ENCODE peak calls at places on chromosomes 6 and 20, in five cellular contexts. One of them, this sample, is unnamed.

GRCh38 chr6:22295145-22295544 is 1.7 kb downstream of the PRL start:
- DNase-seq in stimulated activated CD4-positive, alpha-beta T cell treated with anti-CD3 and anti-CD28 coated beads, Interleukin-4, amount 100 ng/mL, for 24 hours: no peak
- DNase-seq in MG63: no peak
- DNase-seq in sciatic nerve: no peak
- DNase-seq in activated CD4-positive, alpha-beta T cell treated with anti-CD3 and anti-CD28 coated beads for 24 hours: no peak
- DNase-seq in this sample: no peak

GRCh38 chr6:1379810-1380198 is 9.6 kb upstream of the FOXF2 start:
- DNase-seq in stimulated activated CD4-positive, alpha-beta T cell treated with anti-CD3 and anti-CD28 coated beads, Interleukin-4, amount 100 ng/mL, for 24 hours: no peak
- DNase-seq in sciatic nerve: no peak
- DNase-seq in MG63: no peak
- DNase-seq in activated CD4-positive, alpha-beta T cell treated with anti-CD3 and anti-CD28 coated beads for 24 hours: no peak
- DNase-seq in this sample: no peak

GRCh38 chr6:19417713-19418112 is 419.5 kb upstream of the ID4 start:
- DNase-seq in sciatic nerve: no peak
- DNase-seq in MG63: no peak
- DNase-seq in activated CD4-positive, alpha-beta T cell treated with anti-CD3 and anti-CD28 coated beads for 24 hours: no peak
- DNase-seq in stimulated activated CD4-positive, alpha-beta T cell treated with anti-CD3 and anti-CD28 coated beads, Interleukin-4, amount 100 ng/mL, for 24 hours: no peak
- DNase-seq in this sample: no peak

GRCh38 chr6:80642452-80642851 is 536.0 kb downstream of the BCKDHB start:
- DNase-seq in activated CD4-positive, alpha-beta T cell treated with anti-CD3 and anti-CD28 coated beads for 24 hours: no peak
- DNase-seq in stimulated activated CD4-positive, alpha-beta T cell treated with anti-CD3 and anti-CD28 coated beads, Interleukin-4, amount 100 ng/mL, for 24 hours: no peak
- DNase-seq in sciatic nerve: no peak
- DNase-seq in MG63: no peak
- DNase-seq in this sample: no peak

GRCh38 chr20:1472556-1473243 is 6.1 kb upstream of the NSFL1C start:
- DNase-seq in sciatic nerve: no peak
- DNase-seq in stimulated activated CD4-positive, alpha-beta T cell treated with anti-CD3 and anti-CD28 coated beads, Interleukin-4, amount 100 ng/mL, for 24 hours: no peak
- DNase-seq in MG63: no peak
- DNase-seq in activated CD4-positive, alpha-beta T cell treated with anti-CD3 and anti-CD28 coated beads for 24 hours: no peak
- DNase-seq in this sample: no peak

GRCh38 chr6:3534599-3534998 is 77.7 kb upstream of the SLC22A23 start:
- DNase-seq in sciatic nerve: no peak
- DNase-seq in activated CD4-positive, alpha-beta T cell treated with anti-CD3 and anti-CD28 coated beads for 24 hours: no peak
- DNase-seq in stimulated activated CD4-positive, alpha-beta T cell treated with anti-CD3 and anti-CD28 coated beads, Interleukin-4, amount 100 ng/mL, for 24 hours: no peak
- DNase-seq in MG63: no peak
- DNase-seq in this sample: no peak

GRCh38 chr20:44714701-44715494 is at the start of gene CCN5:
- DNase-seq in activated CD4-positive, alpha-beta T cell treated with anti-CD3 and anti-CD28 coated beads for 24 hours: no peak
- DNase-seq in MG63: peak
- DNase-seq in stimulated activated CD4-positive, alpha-beta T cell treated with anti-CD3 and anti-CD28 coated beads, Interleukin-4, amount 100 ng/mL, for 24 hours: no peak
- DNase-seq in sciatic nerve: peak
- DNase-seq in this sample: peak

GRCh38 chr6:29478740-29479139 is 9.0 kb downstream of the MAS1L start:
- DNase-seq in MG63: no peak
- DNase-seq in stimulated activated CD4-positive, alpha-beta T cell treated with anti-CD3 and anti-CD28 coated beads, Interleukin-4, amount 100 ng/mL, for 24 hours: no peak
- DNase-seq in activated CD4-positive, alpha-beta T cell treated with anti-CD3 and anti-CD28 coated beads for 24 hours: no peak
- DNase-seq in sciatic nerve: no peak
- DNase-seq in this sample: no peak

GRCh38 chr6:53615633-53616449 is 49.7 kb downstream of the KLHL31 start:
- DNase-seq in MG63: peak
- DNase-seq in sciatic nerve: no peak
- DNase-seq in stimulated activated CD4-positive, alpha-beta T cell treated with anti-CD3 and anti-CD28 coated beads, Interleukin-4, amount 100 ng/mL, for 24 hours: no peak
- DNase-seq in activated CD4-positive, alpha-beta T cell treated with anti-CD3 and anti-CD28 coated beads for 24 hours: no peak
- DNase-seq in this sample: no peak

GRCh38 chr6:157769776-157770430 is 53.1 kb upstream of the SNX9 start:
- DNase-seq in sciatic nerve: no peak
- DNase-seq in MG63: peak
- DNase-seq in activated CD4-positive, alpha-beta T cell treated with anti-CD3 and anti-CD28 coated beads for 24 hours: no peak
- DNase-seq in stimulated activated CD4-positive, alpha-beta T cell treated with anti-CD3 and anti-CD28 coated beads, Interleukin-4, amount 100 ng/mL, for 24 hours: no peak
- DNase-seq in this sample: no peak

GRCh38 chr6:127100510-127101140 is 17.8 kb upstream of the RSPO3 start:
- DNase-seq in MG63: no peak
- DNase-seq in stimulated activated CD4-positive, alpha-beta T cell treated with anti-CD3 and anti-CD28 coated beads, Interleukin-4, amount 100 ng/mL, for 24 hours: no peak
- DNase-seq in activated CD4-positive, alpha-beta T cell treated with anti-CD3 and anti-CD28 coated beads for 24 hours: no peak
- DNase-seq in sciatic nerve: no peak
- DNase-seq in this sample: no peak

GRCh38 chr6:54018722-54019121 is 92.5 kb upstream of the MLIP start:
- DNase-seq in stimulated activated CD4-positive, alpha-beta T cell treated with anti-CD3 and anti-CD28 coated beads, Interleukin-4, amount 100 ng/mL, for 24 hours: no peak
- DNase-seq in sciatic nerve: no peak
- DNase-seq in MG63: no peak
- DNase-seq in activated CD4-positive, alpha-beta T cell treated with anti-CD3 and anti-CD28 coated beads for 24 hours: no peak
- DNase-seq in this sample: no peak

GRCh38 chr20:17419459-17419858 is 111.7 kb downstream of the BFSP1 start:
- DNase-seq in MG63: no peak
- DNase-seq in stimulated activated CD4-positive, alpha-beta T cell treated with anti-CD3 and anti-CD28 coated beads, Interleukin-4, amount 100 ng/mL, for 24 hours: no peak
- DNase-seq in activated CD4-positive, alpha-beta T cell treated with anti-CD3 and anti-CD28 coated beads for 24 hours: no peak
- DNase-seq in sciatic nerve: no peak
- DNase-seq in this sample: no peak

GRCh38 chr6:148745926-148746325 is 904 bp upstream of the UST start:
- DNase-seq in stimulated activated CD4-positive, alpha-beta T cell treated with anti-CD3 and anti-CD28 coated beads, Interleukin-4, amount 100 ng/mL, for 24 hours: no peak
- DNase-seq in sciatic nerve: no peak
- DNase-seq in MG63: no peak
- DNase-seq in activated CD4-positive, alpha-beta T cell treated with anti-CD3 and anti-CD28 coated beads for 24 hours: no peak
- DNase-seq in this sample: no peak

This sample was measured in smooth muscle cell of the brain vasculature.